ENCODE peak calls at places on chromosomes 6 and 20, in six cellular contexts. K is HCT116, R is GM12878, B is H1, O is K562, N is HepG2. I is an unnamed sample.

GRCh38 chr20:56362833-56363413 is 4.1 kb downstream of the FAM210B start:
- DNase-seq in K (no peak), R (no peak), B (no peak), O (peak; percentile 97), N (no peak), I (no peak)

GRCh38 chr20:64035933-64036345 is at the start of gene C20orf204:
- DNase-seq in K (no peak), R (no peak), B (no peak), O (peak; percentile 67), N (peak; percentile 94), I (no peak)

GRCh38 chr6:36252005-36252404 is 17.9 kb upstream of the PNPLA1 start:
- DNase-seq in K (no peak), R (no peak), B (no peak), O (no peak), N (no peak), I (no peak)

GRCh38 chr6:12392490-12392889 is 102.3 kb downstream of the EDN1 start:
- DNase-seq in K (no peak), R (no peak), B (no peak), O (no peak), N (no peak), I (no peak)

GRCh38 chr6:121305957-121306607 is 28.2 kb downstream of the TBC1D32 start:
- DNase-seq in K (peak; percentile 35), R (no peak), B (no peak), O (peak; percentile 22), N (peak; percentile 59), I (no peak)

GRCh38 chr6:145875496-145876244 is 61.1 kb upstream of the FBXO30 start:
- DNase-seq in K (no peak), R (no peak), B (no peak), O (no peak), N (no peak), I (no peak)

GRCh38 chr6:17130786-17131185 is 28.9 kb downstream of the STMND1 start:
- DNase-seq in K (no peak), R (no peak), B (no peak), O (no peak), N (no peak), I (no peak)

GRCh38 chr20:3777381-3777725 is 3.9 kb downstream of the SPEF1 start:
- DNase-seq in K (no peak), R (no peak), B (no peak), O (no peak), N (no peak), I (no peak)

GRCh38 chr6:32195902-32196681 is 3.6 kb upstream of the GPSM3 start:
- DNase-seq in K (peak; percentile 73), R (peak; percentile 48), B (peak; percentile 90), O (peak; percentile 80), N (peak; percentile 88), I (peak; percentile 90)

GRCh38 chr6:30646450-30647038 is 389 bp upstream of the C6orf136 start:
- DNase-seq in K (no peak), R (no peak), B (peak; percentile 47), O (peak; percentile 60), N (no peak), I (peak; percentile 91)

GRCh38 chr20:49345538-49345937 is 67.7 kb upstream of the ZNFX1 start:
- DNase-seq in K (no peak), R (no peak), B (no peak), O (no peak), N (no peak), I (no peak)

GRCh38 chr20:53579581-53580375 is 13.9 kb downstream of the ZNF217 start:
- DNase-seq in K (no peak), R (no peak), B (no peak), O (no peak), N (peak; percentile 99), I (no peak)

GRCh38 chr6:112360498-112360897 is 13.4 kb downstream of the RFPL4B start:
- DNase-seq in K (no peak), R (no peak), B (no peak), O (no peak), N (no peak), I (no peak)

GRCh38 chr20:11979306-11980128 is 61.8 kb downstream of the BTBD3 start:
- DNase-seq in K (no peak), R (peak; percentile 12), B (no peak), O (no peak), N (no peak), I (no peak)

GRCh38 chr20:59253779-59254319 is 46.6 kb upstream of the EDN3 start:
- DNase-seq in K (no peak), R (no peak), B (no peak), O (no peak), N (no peak), I (no peak)

GRCh38 chr6:146297815-146298214 is 245.8 kb upstream of the RAB32 start:
- DNase-seq in K (no peak), R (no peak), B (no peak), O (no peak), N (no peak), I (no peak)

GRCh38 chr6:100482698-100483097 is 18.0 kb upstream of the SIM1 start:
- DNase-seq in K (no peak), R (no peak), B (no peak), O (no peak), N (peak; percentile 60), I (no peak)

GRCh38 chr6:100475554-100476325 is 11.0 kb upstream of the SIM1 start:
- DNase-seq in K (no peak), R (peak; percentile 47), B (no peak), O (no peak), N (no peak), I (no peak)

GRCh38 chr6:100484474-100484873 is 19.8 kb upstream of the SIM1 start:
- DNase-seq in K (no peak), R (peak; percentile 20), B (no peak), O (no peak), N (no peak), I (no peak)

GRCh38 chr6:100485268-100485667 is 20.5 kb upstream of the SIM1 start:
- DNase-seq in K (no peak), R (no peak), B (no peak), O (no peak), N (no peak), I (no peak)

DNA sequence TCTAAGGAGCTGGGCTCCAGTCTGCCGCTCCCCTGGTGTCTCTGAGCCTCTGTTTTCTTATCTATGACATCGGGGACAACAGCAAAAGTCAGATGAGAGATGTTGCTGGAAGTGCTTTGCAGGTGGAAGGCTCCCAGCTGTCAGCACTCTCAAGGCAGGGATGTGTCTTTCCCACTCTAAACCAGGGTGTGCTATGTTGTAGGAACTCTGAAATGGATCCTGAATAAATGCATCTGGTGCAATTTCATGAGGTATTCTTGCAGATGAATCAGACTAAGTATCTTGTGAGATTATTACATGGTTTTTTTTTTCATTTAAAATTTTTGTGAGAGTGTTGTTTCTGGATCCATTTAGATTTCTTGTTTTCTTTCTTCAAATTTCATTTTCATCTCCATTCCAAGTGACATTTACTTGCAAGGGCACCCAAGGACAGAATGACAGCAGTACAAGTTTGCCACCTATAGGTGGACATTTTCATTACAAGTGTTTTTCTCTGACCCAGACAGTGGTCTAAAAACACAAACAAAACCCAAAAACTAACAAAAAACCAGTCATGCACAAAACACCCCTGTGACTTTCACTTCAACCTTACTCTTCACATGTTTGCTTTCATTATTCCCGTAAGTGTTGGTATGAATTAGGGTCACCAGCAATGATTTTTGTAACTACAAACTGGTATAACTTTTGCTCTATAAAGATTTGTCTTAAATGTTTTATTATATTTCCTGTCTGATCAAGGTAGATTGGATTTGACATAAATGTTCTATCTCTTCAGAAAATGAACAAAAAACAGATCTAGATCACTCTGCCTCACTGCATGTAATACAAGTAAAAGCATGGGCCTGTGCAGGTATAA is 14.7 kb upstream of the SIM1 start:
- DNase-seq in K (peak; percentile 54), R (peak; percentile 34), B (no peak), O (peak; percentile 53), N (peak; percentile 27), I (no peak)
- TF ChIP-seq CTCF in K (peak; percentile 61), R (peak; percentile 63), B (no peak), O (peak; percentile 86), N (peak; percentile 73), I (peak; percentile 70)

GRCh38 chr20:33673411-33674293 is 576 bp downstream of the NECAB3 start:
- DNase-seq in K (no peak), R (no peak), B (no peak), O (peak; percentile 68), N (no peak), I (no peak)
- TF ChIP-seq ATF3 in K (no peak), R (no peak), B (no peak), O (no peak), N (no peak), I (no peak)

GRCh38 chr6:39777661-39778060 is 14.5 kb upstream of the DAAM2 start:
- DNase-seq in K (no peak), R (no peak), B (no peak), O (no peak), N (no peak), I (no peak)

GRCh38 chr6:39777218-39777617 is 15.0 kb upstream of the DAAM2 start:
- DNase-seq in K (no peak), R (no peak), B (no peak), O (no peak), N (no peak), I (no peak)

GRCh38 chr6:39776581-39776980 is 15.6 kb upstream of the DAAM2 start:
- DNase-seq in K (no peak), R (no peak), B (no peak), O (no peak), N (no peak), I (no peak)

DNA sequence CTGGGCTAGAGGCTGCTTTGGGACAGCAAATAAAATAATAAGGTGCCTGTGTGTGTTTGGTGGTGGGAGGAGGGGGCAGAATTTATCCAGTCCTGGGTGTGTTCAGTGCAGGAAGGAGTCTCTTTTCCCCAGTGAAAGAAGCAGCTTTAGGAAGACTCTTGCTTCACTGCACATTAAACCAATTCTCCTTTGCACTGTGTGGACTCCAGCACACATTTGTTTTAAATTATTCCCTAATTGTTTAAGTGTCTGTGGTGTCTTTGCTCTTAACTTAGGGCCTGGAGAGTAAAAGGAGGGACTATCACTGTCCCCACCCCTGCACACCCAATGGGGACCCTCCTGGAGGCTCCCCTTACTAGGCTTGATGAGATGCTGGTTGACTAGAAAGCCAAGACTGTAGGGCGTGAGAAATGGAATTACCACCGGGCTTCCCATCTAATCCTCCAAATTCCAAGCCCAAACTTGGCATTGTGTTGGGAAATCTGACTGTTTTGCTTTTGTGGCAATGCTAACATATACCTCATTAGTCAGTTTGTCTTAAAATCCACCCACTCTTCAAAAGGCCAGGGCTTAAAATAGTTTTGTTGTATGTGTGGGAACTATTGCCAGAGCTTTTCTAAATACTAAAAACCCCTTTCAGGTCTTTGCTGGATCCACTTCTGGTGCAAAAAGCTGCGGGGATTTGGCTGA is 13.4 kb upstream of the DAAM2 start:
- DNase-seq in K (no peak), R (no peak), B (no peak), O (no peak), N (no peak), I (no peak)
- TF ChIP-seq CTCF in K (no peak), R (no peak), B (no peak), O (no peak), N (no peak), I (no peak)

GRCh38 chr6:165453395-165453794 is 144.0 kb upstream of the C6orf118 start:
- DNase-seq in K (no peak), R (no peak), B (no peak), O (no peak), N (no peak), I (no peak)
- TF ChIP-seq ATF3 in K (no peak), R (no peak), B (no peak), O (no peak), N (no peak), I (no peak)

I was measured in WTC11.